ENCODE peak calls at places on chromosome 12, in five cellular contexts. One of them, this sample, is unnamed.
A peak's percentile ranks its signal among the peaks of the same experiment; 100 is the strongest.

GRCh38 chr12:40342010-40342409 is 117.2 kb downstream of the LRRK2 start:
- DNase-seq in spleen: no peak
- DNase-seq in hepatocyte: no peak
- DNase-seq in psoas muscle: no peak
- DNase-seq in thyroid gland: no peak
- DNase-seq in this sample: no peak

GRCh38 chr12:84604541-84604940 is 308.1 kb downstream of the SLC6A15 start:
- DNase-seq in spleen: no peak
- DNase-seq in hepatocyte: no peak
- DNase-seq in psoas muscle: no peak
- DNase-seq in thyroid gland: no peak
- DNase-seq in this sample: no peak

GRCh38 chr12:42483534-42483857 is 106.0 kb downstream of the PRICKLE1 start:
- DNase-seq in spleen: peak; percentile 89
- DNase-seq in hepatocyte: peak; percentile 62
- DNase-seq in psoas muscle: no peak
- DNase-seq in thyroid gland: peak; percentile 50
- DNase-seq in this sample: no peak

GRCh38 chr12:57118711-57119271 is 7.6 kb upstream of the STAT6 start:
- DNase-seq in spleen: peak; percentile 68
- DNase-seq in hepatocyte: no peak
- DNase-seq in psoas muscle: no peak
- DNase-seq in thyroid gland: no peak
- DNase-seq in this sample: no peak

GRCh38 chr12:42143401-42144173 is 1.1 kb downstream of the GXYLT1 start:
- DNase-seq in spleen: no peak
- DNase-seq in hepatocyte: peak; percentile 20
- DNase-seq in psoas muscle: no peak
- DNase-seq in thyroid gland: no peak
- DNase-seq in this sample: no peak

GRCh38 chr12:118377891-118378470 is 1.6 kb downstream of the SUDS3 start:
- DNase-seq in spleen: peak; percentile 86
- DNase-seq in hepatocyte: peak; percentile 43
- DNase-seq in psoas muscle: peak; percentile 68
- DNase-seq in thyroid gland: peak; percentile 42
- DNase-seq in this sample: peak; percentile 75

GRCh38 chr12:124586756-124587155 is 19.3 kb upstream of the NCOR2 start:
- DNase-seq in spleen: no peak
- DNase-seq in hepatocyte: peak; percentile 57
- DNase-seq in psoas muscle: no peak
- DNase-seq in thyroid gland: peak; percentile 50
- DNase-seq in this sample: peak; percentile 68

GRCh38 chr12:81465191-81465590 is 294.0 kb downstream of the PPFIA2 start:
- DNase-seq in spleen: no peak
- DNase-seq in hepatocyte: no peak
- DNase-seq in psoas muscle: no peak
- DNase-seq in thyroid gland: no peak
- DNase-seq in this sample: no peak

GRCh38 chr12:104026841-104027599 is 23.0 kb downstream of the GLT8D2 start:
- DNase-seq in spleen: no peak
- DNase-seq in hepatocyte: no peak
- DNase-seq in psoas muscle: no peak
- DNase-seq in thyroid gland: no peak
- DNase-seq in this sample: no peak

GRCh38 chr12:115323223-115323905 is 639.4 kb upstream of the TBX3 start:
- DNase-seq in spleen: no peak
- DNase-seq in hepatocyte: no peak
- DNase-seq in psoas muscle: no peak
- DNase-seq in thyroid gland: no peak
- DNase-seq in this sample: no peak

GRCh38 chr12:60842166-60842565 is 1246.3 kb downstream of the SLC16A7 start:
- DNase-seq in spleen: no peak
- DNase-seq in hepatocyte: no peak
- DNase-seq in psoas muscle: no peak
- DNase-seq in thyroid gland: no peak
- DNase-seq in this sample: no peak

GRCh38 chr12:45989277-45989856 is 1.0 kb downstream of the SCAF11 start:
- DNase-seq in spleen: peak; percentile 93
- DNase-seq in hepatocyte: no peak
- DNase-seq in psoas muscle: no peak
- DNase-seq in thyroid gland: no peak
- DNase-seq in this sample: no peak

GRCh38 chr12:76264617-76265016 is 83.6 kb downstream of the BBS10 start:
- DNase-seq in spleen: no peak
- DNase-seq in hepatocyte: no peak
- DNase-seq in psoas muscle: no peak
- DNase-seq in thyroid gland: no peak
- DNase-seq in this sample: no peak

GRCh38 chr12:92530706-92531105 is 172.1 kb upstream of the PLEKHG7 start:
- DNase-seq in spleen: no peak
- DNase-seq in hepatocyte: peak; percentile 23
- DNase-seq in psoas muscle: no peak
- DNase-seq in thyroid gland: no peak
- DNase-seq in this sample: no peak

GRCh38 chr12:87266305-87266704 is 762.9 kb downstream of the C12orf50 start:
- DNase-seq in spleen: no peak
- DNase-seq in hepatocyte: peak; percentile 4
- DNase-seq in psoas muscle: no peak
- DNase-seq in thyroid gland: no peak
- DNase-seq in this sample: peak; percentile 21
- TF ChIP-seq CTCF in spleen: no peak
- TF ChIP-seq CTCF in hepatocyte: peak; percentile 30
- TF ChIP-seq CTCF in psoas muscle: no peak
- TF ChIP-seq CTCF in thyroid gland: no peak
- TF ChIP-seq CTCF in this sample: peak; percentile 53

DNA sequence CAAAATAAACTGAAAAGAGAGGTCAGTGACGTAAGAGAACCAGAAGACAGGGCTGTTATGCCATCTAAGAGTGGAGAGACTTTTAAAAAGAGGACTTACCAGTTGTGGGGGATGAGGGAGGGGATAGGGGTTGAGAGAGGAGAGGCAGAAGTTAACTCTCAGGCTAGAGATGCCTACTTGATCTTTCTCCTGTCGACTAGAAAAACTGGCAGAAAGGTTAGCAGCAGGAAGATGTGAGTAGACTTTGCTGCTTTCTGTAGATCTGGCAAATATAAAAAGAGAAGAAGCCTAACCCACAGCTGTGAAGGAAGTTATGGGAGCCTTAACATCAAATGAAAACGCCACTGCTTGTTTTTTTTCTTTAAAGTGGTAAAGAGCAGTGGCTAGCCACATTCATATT is 10.7 kb downstream of the CREBL2 start:
- DNase-seq in spleen: no peak
- DNase-seq in hepatocyte: no peak
- DNase-seq in psoas muscle: no peak
- DNase-seq in thyroid gland: no peak
- DNase-seq in this sample: no peak
- H3K4me1 ChIP-seq in spleen: no peaks in the 10 kb centered on the region
- H3K4me1 ChIP-seq in hepatocyte: no peaks in the 10 kb centered on the region
- H3K4me1 ChIP-seq in psoas muscle: no peaks in the 10 kb centered on the region
- H3K4me1 ChIP-seq in thyroid gland: peaks cover 23% of the 10 kb centered on the region
- H3K4me1 ChIP-seq in this sample: no peaks in the 10 kb centered on the region

GRCh38 chr12:2691001-2691339 is 103.8 kb upstream of the FKBP4 start:
- DNase-seq in spleen: peak; percentile 89
- DNase-seq in hepatocyte: peak; percentile 57
- DNase-seq in psoas muscle: no peak
- DNase-seq in thyroid gland: peak; percentile 27
- DNase-seq in this sample: no peak
- H3K4me3 ChIP-seq in spleen: peak overlapping the region; percentile 89
- H3K4me3 ChIP-seq in hepatocyte: peak overlapping the region; percentile 33
- H3K4me3 ChIP-seq in psoas muscle: peak overlapping the region; percentile 59
- H3K4me3 ChIP-seq in thyroid gland: peak overlapping the region; percentile 9
- H3K4me3 ChIP-seq in this sample: no peak overlapping the region

DNA sequence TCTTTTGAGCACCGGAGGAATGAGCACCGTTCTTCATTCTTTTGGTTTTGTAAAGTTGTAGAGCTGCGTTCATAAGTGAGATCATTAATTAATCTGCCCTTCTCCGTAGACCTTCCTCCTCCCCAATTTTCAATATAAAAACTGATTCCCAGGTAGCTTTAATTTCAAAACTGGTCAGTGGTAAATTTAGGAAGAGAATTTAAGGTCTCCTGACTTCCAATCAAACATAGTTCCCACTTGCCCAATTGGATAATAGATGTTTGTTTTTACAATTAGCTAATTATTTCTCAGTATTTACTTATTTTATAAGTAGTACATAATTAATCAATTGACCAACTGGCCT is 27.2 kb upstream of the YBX3 start:
- DNase-seq in spleen: no peak
- DNase-seq in hepatocyte: no peak
- DNase-seq in psoas muscle: no peak
- DNase-seq in thyroid gland: no peak
- DNase-seq in this sample: no peak
- TF ChIP-seq CTCF in spleen: no peak
- TF ChIP-seq CTCF in hepatocyte: no peak
- TF ChIP-seq CTCF in psoas muscle: no peak
- TF ChIP-seq CTCF in thyroid gland: no peak
- TF ChIP-seq CTCF in this sample: no peak

DNA sequence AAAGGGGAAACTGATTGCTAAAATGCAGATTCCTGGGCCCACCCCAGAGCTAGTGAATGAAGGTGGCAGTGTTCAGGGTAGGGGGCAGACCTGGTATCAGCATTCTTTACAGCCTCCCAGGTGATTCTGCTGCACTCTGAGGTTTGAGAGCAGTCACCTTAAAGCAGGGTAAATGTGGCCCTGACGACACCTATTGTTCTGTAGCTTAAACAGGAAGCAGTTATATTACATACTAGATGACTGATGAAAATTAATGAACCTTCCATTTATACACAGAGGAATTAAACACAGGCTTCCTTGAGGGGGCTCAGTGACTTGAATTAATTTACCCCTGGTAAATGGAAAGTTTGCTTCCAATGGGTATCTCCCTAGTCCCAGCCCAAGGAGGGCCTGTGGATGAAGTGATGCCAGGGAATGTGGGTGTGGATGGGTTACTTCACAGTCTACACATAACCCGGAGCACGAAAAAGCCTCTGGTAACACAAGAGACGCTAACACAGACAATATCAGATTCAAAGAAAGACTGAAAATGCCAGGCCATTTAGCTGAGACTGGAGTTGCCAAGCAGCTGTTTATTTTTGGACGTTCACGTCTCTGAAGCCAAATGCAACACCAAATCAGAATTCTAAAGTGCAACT is 25.2 kb downstream of the NUAK1 start:
- DNase-seq in spleen: no peak
- DNase-seq in hepatocyte: no peak
- DNase-seq in psoas muscle: no peak
- DNase-seq in thyroid gland: no peak
- DNase-seq in this sample: no peak
- H3K4me1 ChIP-seq in spleen: no peaks in the 10 kb centered on the region
- H3K4me1 ChIP-seq in hepatocyte: peaks cover 62% of the 10 kb centered on the region
- H3K4me1 ChIP-seq in psoas muscle: peaks cover 78% of the 10 kb centered on the region
- H3K4me1 ChIP-seq in thyroid gland: peaks cover 17% of the 10 kb centered on the region
- H3K4me1 ChIP-seq in this sample: peaks cover 36% of the 10 kb centered on the region

GRCh38 chr12:96516472-96517417 is 27.4 kb downstream of the CFAP54 start:
- DNase-seq in spleen: peak; percentile 90
- DNase-seq in hepatocyte: peak; percentile 82
- DNase-seq in psoas muscle: peak; percentile 75
- DNase-seq in thyroid gland: peak; percentile 81
- DNase-seq in this sample: peak; percentile 51
- H3K4me3 ChIP-seq in spleen: peak overlapping the region; percentile 5
- H3K4me3 ChIP-seq in hepatocyte: no peak overlapping the region
- H3K4me3 ChIP-seq in psoas muscle: no peak overlapping the region
- H3K4me3 ChIP-seq in thyroid gland: no peak overlapping the region
- H3K4me3 ChIP-seq in this sample: no peak overlapping the region

GRCh38 chr12:67651380-67651695 is 2.8 kb downstream of the DYRK2 start:
- DNase-seq in spleen: no peak
- DNase-seq in hepatocyte: peak; percentile 23
- DNase-seq in psoas muscle: no peak
- DNase-seq in thyroid gland: no peak
- DNase-seq in this sample: no peak
- TF ChIP-seq CTCF in spleen: no peak
- TF ChIP-seq CTCF in hepatocyte: peak; percentile 39
- TF ChIP-seq CTCF in psoas muscle: peak; percentile 33
- TF ChIP-seq CTCF in thyroid gland: peak; percentile 5
- TF ChIP-seq CTCF in this sample: no peak

DNA sequence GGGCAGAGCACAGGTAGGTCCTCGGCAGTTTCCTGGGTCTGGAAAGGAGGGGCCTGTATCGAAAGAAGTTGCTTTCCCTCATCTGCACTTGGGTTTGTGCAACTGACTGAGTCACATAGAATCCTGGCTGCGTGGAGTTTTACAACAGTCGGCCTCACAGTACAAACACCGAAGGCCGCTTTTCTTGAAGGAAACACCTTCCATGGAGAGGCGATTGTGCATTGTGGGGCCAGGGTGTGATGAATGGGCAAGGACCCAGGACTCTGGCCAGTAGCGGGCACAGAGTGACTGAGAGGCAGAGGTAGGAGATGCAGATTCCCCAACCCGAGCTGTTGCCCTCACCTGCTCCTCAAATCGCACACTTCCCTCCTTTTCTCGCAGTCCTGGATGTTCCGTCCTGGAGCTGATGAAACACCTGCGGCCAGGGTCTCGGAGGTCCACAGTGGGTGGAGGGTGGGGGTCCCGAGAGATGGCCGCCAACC is 7.7 kb downstream of the CCND2 start:
- DNase-seq in spleen: no peak
- DNase-seq in hepatocyte: peak; percentile 68
- DNase-seq in psoas muscle: no peak
- DNase-seq in thyroid gland: no peak
- DNase-seq in this sample: no peak
- H3K4me1 ChIP-seq in spleen: peaks cover 3% of the 10 kb centered on the region
- H3K4me1 ChIP-seq in hepatocyte: peaks cover 51% of the 10 kb centered on the region
- H3K4me1 ChIP-seq in psoas muscle: peaks cover 18% of the 10 kb centered on the region
- H3K4me1 ChIP-seq in thyroid gland: peaks cover 41% of the 10 kb centered on the region
- H3K4me1 ChIP-seq in this sample: peaks cover 31% of the 10 kb centered on the region

GRCh38 chr12:54000105-54000773 is at the start of gene HOXC9:
- DNase-seq in spleen: no peak
- DNase-seq in hepatocyte: no peak
- DNase-seq in psoas muscle: peak; percentile 73
- DNase-seq in thyroid gland: no peak
- DNase-seq in this sample: no peak
- H3K4me3 ChIP-seq in spleen: peak within 1 kb of the TSS; percentile 53
- H3K4me3 ChIP-seq in hepatocyte: peak within 1 kb of the TSS; percentile 46
- H3K4me3 ChIP-seq in psoas muscle: peak within 1 kb of the TSS; percentile 78
- H3K4me3 ChIP-seq in thyroid gland: no peak within 1 kb of the TSS
- H3K4me3 ChIP-seq in this sample: no peak within 1 kb of the TSS

GRCh38 chr12:125645724-125646123 is 580.5 kb downstream of the AACS start:
- DNase-seq in spleen: no peak
- DNase-seq in hepatocyte: no peak
- DNase-seq in psoas muscle: no peak
- DNase-seq in thyroid gland: no peak
- DNase-seq in this sample: no peak

GRCh38 chr12:125652689-125653088 is 587.5 kb downstream of the AACS start:
- DNase-seq in spleen: no peak
- DNase-seq in hepatocyte: no peak
- DNase-seq in psoas muscle: no peak
- DNase-seq in thyroid gland: no peak
- DNase-seq in this sample: no peak

GRCh38 chr12:125650587-125650986 is 585.4 kb downstream of the AACS start:
- DNase-seq in spleen: no peak
- DNase-seq in hepatocyte: no peak
- DNase-seq in psoas muscle: no peak
- DNase-seq in thyroid gland: no peak
- DNase-seq in this sample: no peak

GRCh38 chr12:125651625-125652024 is 586.4 kb downstream of the AACS start:
- DNase-seq in spleen: no peak
- DNase-seq in hepatocyte: no peak
- DNase-seq in psoas muscle: no peak
- DNase-seq in thyroid gland: no peak
- DNase-seq in this sample: no peak
- TF ChIP-seq CTCF in spleen: no peak
- TF ChIP-seq CTCF in hepatocyte: no peak
- TF ChIP-seq CTCF in psoas muscle: no peak
- TF ChIP-seq CTCF in thyroid gland: no peak
- TF ChIP-seq CTCF in this sample: no peak